ENCODE peak calls at places on chromosomes 1 and 21, in ten cellular contexts. D, H, A, R, G, L, T, Q, V and S are unnamed samples.
A peak's percentile ranks its signal among the peaks of the same experiment; 100 is the strongest.

GRCh38 chr1:29428997-29429396 is 192.7 kb downstream of the PTPRU start:
- DNase-seq in Q (no peak), L (no peak), H (no peak), R (no peak), V (no peak), G (no peak), T (no peak), D (no peak), A (no peak), S (no peak)

GRCh38 chr1:172754609-172755008 is 95.7 kb downstream of the FASLG start:
- DNase-seq in H (no peak), L (no peak), A (no peak), Q (no peak), D (no peak), G (no peak), T (no peak), R (no peak), V (no peak), S (no peak)

GRCh38 chr1:233777571-233777970 is 126.9 kb upstream of the SLC35F3 start:
- DNase-seq in A (no peak), Q (no peak), L (no peak), R (no peak), D (no peak), T (no peak), H (no peak), G (no peak), V (no peak), S (no peak)

GRCh38 chr1:185450123-185450788 is 133.2 kb upstream of the IVNS1ABP start:
- DNase-seq in G (no peak), H (no peak), R (no peak), V (no peak), T (no peak), D (no peak), A (no peak), L (no peak), Q (no peak), S (no peak)

GRCh38 chr21:37575536-37576083 is 209.0 kb downstream of the DYRK1A start:
- DNase-seq in H (no peak), T (no peak), Q (no peak), V (no peak), D (no peak), L (no peak), R (no peak), A (no peak), G (no peak), S (no peak)

GRCh38 chr1:186175588-186175987 is 199.5 kb downstream of the TPR start:
- DNase-seq in Q (no peak), H (no peak), G (no peak), L (no peak), V (peak; percentile 68), D (no peak), R (peak; percentile 8), A (no peak), T (no peak), S (no peak)

GRCh38 chr1:16239972-16240491 is 3.0 kb upstream of the CPLANE2 start:
- DNase-seq in H (no peak), V (no peak), T (no peak), R (no peak), A (no peak), L (no peak), G (no peak), Q (no peak), D (no peak), S (no peak)

GRCh38 chr1:88595355-88595754 is 88.7 kb upstream of the PKN2 start:
- DNase-seq in G (peak; percentile 46), T (no peak), R (peak; percentile 71), D (no peak), V (peak; percentile 55), H (peak; percentile 50), A (no peak), Q (no peak), L (no peak), S (no peak)

GRCh38 chr1:38817958-38818705 is 41.4 kb downstream of the RRAGC start:
- DNase-seq in D (no peak), G (no peak), Q (no peak), R (peak; percentile 58), A (peak; percentile 69), T (no peak), L (no peak), V (peak; percentile 16), H (peak; percentile 22), S (peak; percentile 24)

GRCh38 chr1:38477811-38478210 is 381.8 kb downstream of the RRAGC start:
- DNase-seq in Q (no peak), G (no peak), D (no peak), T (no peak), L (no peak), V (no peak), R (no peak), H (no peak), A (no peak), S (no peak)

GRCh38 chr1:29122662-29122986 is 1.1 kb downstream of the TMEM200B start:
- DNase-seq in G (peak; percentile 83), L (peak; percentile 43), T (no peak), R (peak; percentile 73), D (peak; percentile 65), H (no peak), Q (no peak), V (peak; percentile 89), A (peak; percentile 50), S (peak; percentile 90)

GRCh38 chr1:232875536-232875935 is 70.3 kb downstream of the MAP10 start:
- DNase-seq in L (no peak), V (no peak), R (no peak), Q (no peak), D (no peak), G (no peak), T (no peak), A (no peak), H (no peak), S (no peak)

GRCh38 chr1:23664837-23665795 is 26.5 kb upstream of the RPL11 start:
- DNase-seq in L (no peak), T (no peak), D (no peak), R (peak; percentile 66), G (peak; percentile 17), A (no peak), H (peak; percentile 56), V (peak; percentile 60), Q (peak; percentile 25), S (no peak)

GRCh38 chr1:47722101-47722500 is 275.1 kb downstream of the TRABD2B start:
- DNase-seq in H (no peak), D (no peak), Q (no peak), V (no peak), A (no peak), G (no peak), R (no peak), T (no peak), L (no peak), S (no peak)

GRCh38 chr1:78676996-78677395 is 27.4 kb downstream of the IFI44 start:
- DNase-seq in Q (no peak), L (no peak), H (no peak), V (no peak), D (no peak), T (no peak), A (no peak), G (peak; percentile 4), R (no peak), S (no peak)
- H3K4me3 ChIP-seq in Q (no peak overlapping the region), L (no peak overlapping the region), H (no peak overlapping the region), V (no peak overlapping the region), D (no peak overlapping the region), T (no peak overlapping the region), A (no peak overlapping the region), G (no peak overlapping the region), R (no peak overlapping the region), S (no peak overlapping the region)

GRCh38 chr1:115837386-115837761 is 3.6 kb downstream of the NHLH2 start:
- DNase-seq in G (no peak), V (no peak), Q (no peak), R (no peak), H (no peak), A (no peak), L (no peak), T (no peak), D (no peak), S (no peak)
- H3K4me3 ChIP-seq in G (no peak overlapping the region), V (no peak overlapping the region), Q (no peak overlapping the region), R (peak overlapping the region; percentile 40), H (no peak overlapping the region), A (no peak overlapping the region), L (no peak overlapping the region), T (no peak overlapping the region), D (no peak overlapping the region), S (no peak overlapping the region)

DNA sequence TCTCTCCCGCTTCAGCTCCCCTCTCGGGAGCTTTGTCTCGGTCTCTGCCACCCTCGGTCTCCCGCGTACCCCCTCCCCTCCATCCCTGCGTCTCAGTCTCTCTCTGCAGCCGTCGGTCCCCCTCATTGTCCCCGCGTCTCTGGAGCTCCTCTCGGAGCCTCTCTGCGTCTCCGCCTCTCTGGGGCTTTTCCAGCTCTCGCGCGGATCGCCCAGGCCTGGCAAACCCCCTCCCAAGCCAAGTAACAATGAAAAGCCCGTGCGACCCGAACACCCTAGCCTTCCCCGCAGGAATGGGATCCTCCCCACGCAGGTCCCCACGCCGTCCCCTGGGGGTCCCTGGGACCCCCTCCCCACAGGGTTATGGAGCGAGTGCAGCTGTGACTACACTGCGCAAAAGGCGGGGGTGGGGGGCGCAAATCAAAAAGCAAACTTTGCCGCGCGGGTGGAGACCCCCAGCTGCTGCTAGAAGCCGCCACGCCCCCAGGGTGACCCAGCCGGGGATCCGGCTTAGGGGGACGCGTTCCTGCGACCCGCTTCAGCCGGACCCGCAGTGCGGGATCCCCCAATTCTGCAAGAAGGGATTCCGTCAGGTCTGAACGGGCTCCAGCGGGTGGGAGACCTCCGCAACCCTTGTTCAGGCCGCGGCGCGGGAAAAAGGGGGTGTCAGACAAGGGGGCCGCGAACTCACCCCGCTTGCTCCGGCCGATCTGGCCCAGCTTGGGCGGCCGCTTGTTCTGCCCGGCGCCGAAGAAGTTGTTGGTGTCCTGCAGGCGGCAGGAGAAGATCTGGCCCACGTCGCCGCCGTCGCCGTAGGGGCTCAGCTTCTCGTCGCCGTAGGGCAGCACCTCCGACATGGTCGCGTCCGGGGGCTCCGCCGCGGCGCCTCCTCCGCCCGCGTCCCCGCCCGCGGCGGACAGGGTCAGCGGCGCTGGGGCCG is 1.2 kb downstream of the CAMK2N1 start:
- DNase-seq in V (peak; percentile 17), T (no peak), H (no peak), A (no peak), R (peak; percentile 68), G (no peak), Q (no peak), L (no peak), D (no peak), S (no peak)
- H3K4me3 ChIP-seq in V (peak overlapping the region; percentile 75), T (peak overlapping the region; percentile 76), H (no peak overlapping the region), A (peak overlapping the region; percentile 50), R (peak overlapping the region; percentile 38), G (peak overlapping the region; percentile 77), Q (peak overlapping the region; percentile 70), L (peak overlapping the region; percentile 22), D (peak overlapping the region; percentile 70), S (peak overlapping the region; percentile 61)

DNA sequence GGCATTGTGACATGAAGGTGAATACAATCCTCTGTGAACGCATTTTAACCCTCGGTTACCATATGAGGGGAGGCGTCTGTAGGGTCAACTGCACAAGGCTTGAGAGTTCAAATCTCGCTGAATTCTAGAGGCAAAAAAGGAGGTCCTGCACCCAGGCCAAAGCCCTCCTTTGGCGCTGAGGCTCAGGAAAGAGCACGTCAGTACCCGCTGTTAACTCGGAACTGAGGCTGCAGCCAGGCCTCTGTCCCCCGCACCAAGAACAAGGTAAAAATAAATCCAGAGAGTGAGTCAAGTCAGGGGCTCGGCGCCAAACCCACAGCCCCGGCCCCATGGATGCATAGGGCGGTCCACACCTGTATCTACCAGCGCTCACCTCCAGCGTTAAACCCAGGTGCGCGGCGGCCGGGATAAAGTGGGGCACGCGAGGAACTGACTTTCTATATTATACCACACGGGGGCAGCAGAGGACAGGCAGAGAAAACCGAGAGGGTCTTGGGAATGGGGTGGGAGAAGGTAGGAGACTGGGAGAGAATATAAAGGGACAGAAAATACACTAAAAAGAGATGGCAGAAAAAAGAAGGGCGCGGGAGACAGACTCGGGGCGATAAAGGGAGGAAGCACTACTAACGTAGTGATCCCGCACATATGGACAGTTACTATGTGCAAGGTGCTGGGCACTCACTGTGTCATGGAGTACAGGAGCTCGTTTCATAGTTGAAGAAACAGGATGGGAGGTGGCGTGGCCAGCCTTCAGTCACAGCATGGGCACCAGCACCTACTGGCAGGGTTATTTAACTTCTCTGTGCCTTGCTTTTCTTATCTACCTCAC is 54.9 kb downstream of the DMRTA2 start:
- DNase-seq in Q (peak; percentile 42), H (peak; percentile 26), G (peak; percentile 9), R (peak; percentile 53), V (peak; percentile 33), A (no peak), T (no peak), L (no peak), D (no peak), S (no peak)
- H3K4me3 ChIP-seq in Q (no peak overlapping the region), H (no peak overlapping the region), G (no peak overlapping the region), R (no peak overlapping the region), V (no peak overlapping the region), A (no peak overlapping the region), T (no peak overlapping the region), L (no peak overlapping the region), D (no peak overlapping the region), S (no peak overlapping the region)